ENCODE peak calls at places on chromosomes 5 and 9, in nine cellular contexts. One of them, this sample, is unnamed.

GRCh38 chr5:155624597-155625241 is 611.2 kb downstream of the KIF4B start:
- DNase-seq in coronary artery: no peak
- DNase-seq in astrocyte of the cerebellum: no peak
- DNase-seq in fibroblast of mammary gland: no peak
- DNase-seq in prostate gland: no peak
- DNase-seq in endothelial cell: no peak
- DNase-seq in left ventricle myocardium inferior: no peak
- DNase-seq in AG09309: no peak
- DNase-seq in cardiac muscle cell: no peak
- DNase-seq in this sample: no peak

GRCh38 chr9:35489313-35490154 is at the start of gene RUSC2:
- DNase-seq in cardiac muscle cell: peak; percentile 97
- DNase-seq in endothelial cell: peak; percentile 91
- DNase-seq in AG09309: peak; percentile 73
- DNase-seq in fibroblast of mammary gland: peak; percentile 90
- DNase-seq in prostate gland: peak; percentile 67
- DNase-seq in astrocyte of the cerebellum: peak; percentile 65
- DNase-seq in coronary artery: peak; percentile 93
- DNase-seq in left ventricle myocardium inferior: peak; percentile 84
- DNase-seq in this sample: peak; percentile 43

GRCh38 chr9:14372437-14373318 is 58.7 kb upstream of the NFIB start:
- DNase-seq in endothelial cell: peak; percentile 54
- DNase-seq in left ventricle myocardium inferior: peak; percentile 51
- DNase-seq in coronary artery: no peak
- DNase-seq in AG09309: peak; percentile 3
- DNase-seq in fibroblast of mammary gland: peak; percentile 72
- DNase-seq in cardiac muscle cell: no peak
- DNase-seq in astrocyte of the cerebellum: no peak
- DNase-seq in prostate gland: no peak
- DNase-seq in this sample: no peak

GRCh38 chr9:69834056-69834455 is 13.4 kb downstream of the CFAP95 start:
- DNase-seq in endothelial cell: no peak
- DNase-seq in cardiac muscle cell: no peak
- DNase-seq in AG09309: no peak
- DNase-seq in prostate gland: no peak
- DNase-seq in astrocyte of the cerebellum: no peak
- DNase-seq in coronary artery: no peak
- DNase-seq in fibroblast of mammary gland: no peak
- DNase-seq in left ventricle myocardium inferior: no peak
- DNase-seq in this sample: no peak

GRCh38 chr5:62354028-62354874 is 48.2 kb downstream of the KIF2A start:
- DNase-seq in cardiac muscle cell: peak; percentile 60
- DNase-seq in astrocyte of the cerebellum: peak; percentile 53
- DNase-seq in coronary artery: no peak
- DNase-seq in fibroblast of mammary gland: peak; percentile 70
- DNase-seq in left ventricle myocardium inferior: no peak
- DNase-seq in prostate gland: peak; percentile 57
- DNase-seq in AG09309: peak; percentile 23
- DNase-seq in endothelial cell: no peak
- DNase-seq in this sample: peak; percentile 44

GRCh38 chr5:142170254-142170953 is 61.8 kb downstream of the NDFIP1 start:
- DNase-seq in fibroblast of mammary gland: no peak
- DNase-seq in prostate gland: no peak
- DNase-seq in endothelial cell: no peak
- DNase-seq in astrocyte of the cerebellum: no peak
- DNase-seq in left ventricle myocardium inferior: no peak
- DNase-seq in AG09309: no peak
- DNase-seq in coronary artery: no peak
- DNase-seq in cardiac muscle cell: no peak
- DNase-seq in this sample: no peak

GRCh38 chr5:124806026-124806856 is 59.8 kb upstream of the ZNF608 start:
- DNase-seq in fibroblast of mammary gland: peak; percentile 68
- DNase-seq in prostate gland: peak; percentile 84
- DNase-seq in cardiac muscle cell: peak; percentile 94
- DNase-seq in left ventricle myocardium inferior: peak; percentile 78
- DNase-seq in AG09309: no peak
- DNase-seq in astrocyte of the cerebellum: peak; percentile 80
- DNase-seq in coronary artery: no peak
- DNase-seq in endothelial cell: no peak
- DNase-seq in this sample: no peak

GRCh38 chr5:133702773-133703770 is 90.7 kb upstream of the FSTL4 start:
- DNase-seq in prostate gland: no peak
- DNase-seq in cardiac muscle cell: no peak
- DNase-seq in left ventricle myocardium inferior: no peak
- DNase-seq in coronary artery: no peak
- DNase-seq in AG09309: no peak
- DNase-seq in fibroblast of mammary gland: no peak
- DNase-seq in endothelial cell: no peak
- DNase-seq in astrocyte of the cerebellum: no peak
- DNase-seq in this sample: no peak

GRCh38 chr9:19533373-19533772 is 124.6 kb downstream of the ACER2 start:
- DNase-seq in prostate gland: no peak
- DNase-seq in fibroblast of mammary gland: peak; percentile 3
- DNase-seq in coronary artery: no peak
- DNase-seq in cardiac muscle cell: no peak
- DNase-seq in astrocyte of the cerebellum: no peak
- DNase-seq in endothelial cell: no peak
- DNase-seq in AG09309: no peak
- DNase-seq in left ventricle myocardium inferior: no peak
- DNase-seq in this sample: no peak

GRCh38 chr5:37005946-37006540 is 129.5 kb downstream of the NIPBL start:
- DNase-seq in endothelial cell: no peak
- DNase-seq in fibroblast of mammary gland: peak; percentile 45
- DNase-seq in cardiac muscle cell: peak; percentile 26
- DNase-seq in AG09309: no peak
- DNase-seq in coronary artery: no peak
- DNase-seq in astrocyte of the cerebellum: peak; percentile 6
- DNase-seq in left ventricle myocardium inferior: no peak
- DNase-seq in prostate gland: no peak
- DNase-seq in this sample: peak; percentile 14

GRCh38 chr5:95620030-95620869 is at the start of gene GPR150:
- DNase-seq in astrocyte of the cerebellum: no peak
- DNase-seq in fibroblast of mammary gland: peak; percentile 38
- DNase-seq in coronary artery: no peak
- DNase-seq in left ventricle myocardium inferior: peak; percentile 44
- DNase-seq in cardiac muscle cell: peak; percentile 61
- DNase-seq in endothelial cell: peak; percentile 48
- DNase-seq in prostate gland: no peak
- DNase-seq in AG09309: no peak
- DNase-seq in this sample: peak; percentile 76

GRCh38 chr5:163623524-163623923 is 118.1 kb downstream of the MAT2B start:
- DNase-seq in astrocyte of the cerebellum: no peak
- DNase-seq in left ventricle myocardium inferior: no peak
- DNase-seq in fibroblast of mammary gland: no peak
- DNase-seq in endothelial cell: no peak
- DNase-seq in AG09309: no peak
- DNase-seq in cardiac muscle cell: no peak
- DNase-seq in coronary artery: no peak
- DNase-seq in prostate gland: no peak
- DNase-seq in this sample: no peak

GRCh38 chr5:103224118-103224893 is 34.3 kb upstream of the MACIR start:
- DNase-seq in astrocyte of the cerebellum: peak; percentile 70
- DNase-seq in endothelial cell: peak; percentile 47
- DNase-seq in left ventricle myocardium inferior: no peak
- DNase-seq in cardiac muscle cell: peak; percentile 67
- DNase-seq in prostate gland: peak; percentile 9
- DNase-seq in fibroblast of mammary gland: peak; percentile 73
- DNase-seq in coronary artery: no peak
- DNase-seq in AG09309: peak; percentile 46
- DNase-seq in this sample: peak; percentile 42

GRCh38 chr5:123262275-123262823 is 160.9 kb downstream of the CEP120 start:
- DNase-seq in coronary artery: no peak
- DNase-seq in astrocyte of the cerebellum: no peak
- DNase-seq in AG09309: no peak
- DNase-seq in fibroblast of mammary gland: no peak
- DNase-seq in left ventricle myocardium inferior: no peak
- DNase-seq in endothelial cell: no peak
- DNase-seq in cardiac muscle cell: no peak
- DNase-seq in prostate gland: no peak
- DNase-seq in this sample: no peak

GRCh38 chr5:92391-93220 is 638 bp downstream of the PLEKHG4B start:
- DNase-seq in left ventricle myocardium inferior: no peak
- DNase-seq in coronary artery: no peak
- DNase-seq in fibroblast of mammary gland: no peak
- DNase-seq in endothelial cell: peak; percentile 26
- DNase-seq in astrocyte of the cerebellum: no peak
- DNase-seq in cardiac muscle cell: no peak
- DNase-seq in AG09309: no peak
- DNase-seq in prostate gland: no peak
- DNase-seq in this sample: peak; percentile 21

GRCh38 chr5:179762079-179762780 is 29.6 kb downstream of the MAML1 start:
- DNase-seq in AG09309: peak; percentile 63
- DNase-seq in coronary artery: no peak
- DNase-seq in endothelial cell: no peak
- DNase-seq in cardiac muscle cell: no peak
- DNase-seq in left ventricle myocardium inferior: no peak
- DNase-seq in prostate gland: peak; percentile 14
- DNase-seq in astrocyte of the cerebellum: no peak
- DNase-seq in fibroblast of mammary gland: peak; percentile 23
- DNase-seq in this sample: peak; percentile 48

GRCh38 chr5:132500931-132501628 is 10.5 kb upstream of the IRF1 start:
- DNase-seq in endothelial cell: peak; percentile 57
- DNase-seq in fibroblast of mammary gland: peak; percentile 57
- DNase-seq in coronary artery: peak; percentile 76
- DNase-seq in left ventricle myocardium inferior: peak; percentile 12
- DNase-seq in prostate gland: peak; percentile 33
- DNase-seq in cardiac muscle cell: peak; percentile 76
- DNase-seq in astrocyte of the cerebellum: no peak
- DNase-seq in AG09309: no peak
- DNase-seq in this sample: peak; percentile 84

GRCh38 chr5:135458921-135459331 is 6.8 kb upstream of the TIFAB start:
- DNase-seq in cardiac muscle cell: no peak
- DNase-seq in coronary artery: no peak
- DNase-seq in fibroblast of mammary gland: peak; percentile 38
- DNase-seq in left ventricle myocardium inferior: no peak
- DNase-seq in AG09309: no peak
- DNase-seq in prostate gland: no peak
- DNase-seq in endothelial cell: no peak
- DNase-seq in astrocyte of the cerebellum: no peak
- DNase-seq in this sample: no peak

GRCh38 chr5:127084656-127085055 is 11.4 kb upstream of the C5orf63 start:
- DNase-seq in left ventricle myocardium inferior: no peak
- DNase-seq in fibroblast of mammary gland: no peak
- DNase-seq in AG09309: no peak
- DNase-seq in prostate gland: no peak
- DNase-seq in endothelial cell: no peak
- DNase-seq in coronary artery: no peak
- DNase-seq in cardiac muscle cell: no peak
- DNase-seq in astrocyte of the cerebellum: no peak
- DNase-seq in this sample: no peak

GRCh38 chr5:121478636-121479035 is 373.0 kb upstream of the FTMT start:
- DNase-seq in astrocyte of the cerebellum: no peak
- DNase-seq in left ventricle myocardium inferior: no peak
- DNase-seq in coronary artery: no peak
- DNase-seq in endothelial cell: no peak
- DNase-seq in prostate gland: no peak
- DNase-seq in fibroblast of mammary gland: no peak
- DNase-seq in cardiac muscle cell: no peak
- DNase-seq in AG09309: no peak
- DNase-seq in this sample: no peak

GRCh38 chr9:89710689-89711088 is 105.9 kb downstream of the GADD45G start:
- DNase-seq in cardiac muscle cell: no peak
- DNase-seq in left ventricle myocardium inferior: no peak
- DNase-seq in fibroblast of mammary gland: peak; percentile 59
- DNase-seq in endothelial cell: no peak
- DNase-seq in prostate gland: no peak
- DNase-seq in AG09309: no peak
- DNase-seq in astrocyte of the cerebellum: no peak
- DNase-seq in coronary artery: no peak
- DNase-seq in this sample: no peak

GRCh38 chr9:79308012-79308411 is 263.8 kb upstream of the TLE4 start:
- DNase-seq in coronary artery: no peak
- DNase-seq in endothelial cell: no peak
- DNase-seq in prostate gland: no peak
- DNase-seq in AG09309: no peak
- DNase-seq in cardiac muscle cell: no peak
- DNase-seq in astrocyte of the cerebellum: no peak
- DNase-seq in left ventricle myocardium inferior: no peak
- DNase-seq in fibroblast of mammary gland: no peak
- DNase-seq in this sample: no peak

GRCh38 chr5:181138258-181138657 is 7.3 kb upstream of the OR2V1 start:
- DNase-seq in astrocyte of the cerebellum: no peak
- DNase-seq in cardiac muscle cell: no peak
- DNase-seq in coronary artery: peak; percentile 28
- DNase-seq in prostate gland: no peak
- DNase-seq in AG09309: no peak
- DNase-seq in fibroblast of mammary gland: no peak
- DNase-seq in endothelial cell: no peak
- DNase-seq in left ventricle myocardium inferior: no peak
- DNase-seq in this sample: no peak
- TF ChIP-seq CTCF in astrocyte of the cerebellum: no peak
- TF ChIP-seq CTCF in cardiac muscle cell: no peak
- TF ChIP-seq CTCF in coronary artery: no peak
- TF ChIP-seq CTCF in prostate gland: no peak
- TF ChIP-seq CTCF in AG09309: no peak
- TF ChIP-seq CTCF in fibroblast of mammary gland: peak; percentile 9
- TF ChIP-seq CTCF in endothelial cell: no peak
- TF ChIP-seq CTCF in left ventricle myocardium inferior: no peak
- TF ChIP-seq CTCF in this sample: no peak

DNA sequence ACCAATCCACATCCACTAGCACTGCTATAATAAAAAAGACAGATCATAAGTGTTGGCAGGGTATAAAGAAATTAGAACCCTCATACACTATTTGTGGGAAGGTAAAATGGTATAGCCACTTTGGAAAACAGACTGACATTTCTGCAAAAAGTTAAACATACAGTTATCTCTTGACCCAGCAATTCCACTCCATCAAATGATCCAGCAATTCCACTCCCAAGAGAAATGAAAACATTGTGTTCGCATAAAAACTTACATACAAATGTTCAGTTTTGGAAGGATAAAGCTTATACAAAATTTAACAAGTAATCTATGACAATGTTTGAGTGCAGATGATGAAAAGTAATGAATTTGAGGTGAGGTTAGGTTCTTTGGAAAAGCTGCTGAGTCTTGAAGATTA is 2.1 kb downstream of the KIF27 start:
- DNase-seq in AG09309: no peak
- DNase-seq in cardiac muscle cell: no peak
- DNase-seq in fibroblast of mammary gland: no peak
- DNase-seq in coronary artery: no peak
- DNase-seq in astrocyte of the cerebellum: no peak
- DNase-seq in prostate gland: no peak
- DNase-seq in endothelial cell: no peak
- DNase-seq in left ventricle myocardium inferior: no peak
- DNase-seq in this sample: no peak
- TF ChIP-seq CTCF in AG09309: no peak
- TF ChIP-seq CTCF in cardiac muscle cell: no peak
- TF ChIP-seq CTCF in fibroblast of mammary gland: no peak
- TF ChIP-seq CTCF in coronary artery: no peak
- TF ChIP-seq CTCF in astrocyte of the cerebellum: no peak
- TF ChIP-seq CTCF in prostate gland: no peak
- TF ChIP-seq CTCF in endothelial cell: no peak
- TF ChIP-seq CTCF in left ventricle myocardium inferior: no peak
- TF ChIP-seq CTCF in this sample: no peak

GRCh38 chr5:177429248-177430045 is 3.0 kb downstream of the GRK6 start:
- DNase-seq in endothelial cell: no peak
- DNase-seq in left ventricle myocardium inferior: peak; percentile 67
- DNase-seq in fibroblast of mammary gland: no peak
- DNase-seq in astrocyte of the cerebellum: no peak
- DNase-seq in prostate gland: no peak
- DNase-seq in cardiac muscle cell: no peak
- DNase-seq in AG09309: no peak
- DNase-seq in coronary artery: no peak
- DNase-seq in this sample: peak; percentile 76
- TF ChIP-seq CTCF in endothelial cell: no peak
- TF ChIP-seq CTCF in left ventricle myocardium inferior: no peak
- TF ChIP-seq CTCF in fibroblast of mammary gland: no peak
- TF ChIP-seq CTCF in astrocyte of the cerebellum: no peak
- TF ChIP-seq CTCF in prostate gland: no peak
- TF ChIP-seq CTCF in cardiac muscle cell: no peak
- TF ChIP-seq CTCF in AG09309: no peak
- TF ChIP-seq CTCF in coronary artery: no peak
- TF ChIP-seq CTCF in this sample: no peak

GRCh38 chr9:4640027-4640426 is 22.1 kb upstream of the PLPP6 start:
- DNase-seq in AG09309: no peak
- DNase-seq in astrocyte of the cerebellum: peak; percentile 22
- DNase-seq in left ventricle myocardium inferior: no peak
- DNase-seq in prostate gland: no peak
- DNase-seq in endothelial cell: peak; percentile 52
- DNase-seq in cardiac muscle cell: peak; percentile 29
- DNase-seq in fibroblast of mammary gland: peak; percentile 35
- DNase-seq in coronary artery: no peak
- DNase-seq in this sample: no peak
- TF ChIP-seq CTCF in AG09309: peak; percentile 63
- TF ChIP-seq CTCF in astrocyte of the cerebellum: peak; percentile 65
- TF ChIP-seq CTCF in left ventricle myocardium inferior: peak; percentile 65
- TF ChIP-seq CTCF in prostate gland: peak; percentile 61
- TF ChIP-seq CTCF in endothelial cell: peak; percentile 23
- TF ChIP-seq CTCF in cardiac muscle cell: peak; percentile 54
- TF ChIP-seq CTCF in fibroblast of mammary gland: peak; percentile 58
- TF ChIP-seq CTCF in coronary artery: no peak
- TF ChIP-seq CTCF in this sample: peak; percentile 45